ENCODE peak calls at places on chromosome 15, in seven cellular contexts. B is psoas muscle; E is left ventricle myocardium inferior; H is CD8-positive, alpha-beta T cell; O is MM.1S; P is pancreas; W is H1. V is an unnamed sample. For H3K4me1, the result is how much of the 10 kb centered on the place peaks cover.

GRCh38 chr15:41501961-41502786 is 8.5 kb downstream of the ITPKA start:
- DNase-seq in W (no peak), B (no peak), O (no peak), P (no peak), H (no peak), E (no peak), V (no peak)

GRCh38 chr15:101530224-101530958 is 40.9 kb upstream of the PCSK6 start:
- DNase-seq in W (no peak), O (no peak), E (no peak), H (no peak), P (no peak), B (no peak), V (no peak)

GRCh38 chr15:75704618-75705017 is 8.0 kb downstream of the CSPG4 start:
- DNase-seq in W (no peak), E (no peak), O (no peak), B (no peak), P (no peak), H (no peak), V (no peak)

GRCh38 chr15:77629070-77630030 is 3.4 kb downstream of the LINGO1 start:
- DNase-seq in W (no peak), H (no peak), P (no peak), O (no peak), B (no peak), E (no peak), V (no peak)

GRCh38 chr15:60889006-60889405 is 340.1 kb downstream of the RORA start:
- DNase-seq in O (no peak), B (no peak), H (no peak), P (no peak), W (no peak), E (no peak), V (no peak)

GRCh38 chr15:47678047-47678446 is 39.3 kb upstream of the SEMA6D start:
- DNase-seq in O (no peak), B (no peak), W (no peak), E (no peak), H (no peak), P (no peak), V (no peak)

GRCh38 chr15:41512512-41513281 is 930 bp downstream of the LTK start:
- DNase-seq in H (no peak), B (no peak), E (no peak), W (no peak), P (no peak), O (no peak), V (no peak)

GRCh38 chr15:82742134-82742533 is 32.5 kb upstream of the AP3B2 start:
- DNase-seq in E (no peak), O (no peak), H (no peak), B (no peak), P (no peak), W (no peak), V (no peak)

GRCh38 chr15:89673162-89673506 is 6.0 kb downstream of the PLIN1 start:
- DNase-seq in H (no peak), P (no peak), O (peak), B (no peak), E (no peak), W (no peak), V (no peak)

DNA sequence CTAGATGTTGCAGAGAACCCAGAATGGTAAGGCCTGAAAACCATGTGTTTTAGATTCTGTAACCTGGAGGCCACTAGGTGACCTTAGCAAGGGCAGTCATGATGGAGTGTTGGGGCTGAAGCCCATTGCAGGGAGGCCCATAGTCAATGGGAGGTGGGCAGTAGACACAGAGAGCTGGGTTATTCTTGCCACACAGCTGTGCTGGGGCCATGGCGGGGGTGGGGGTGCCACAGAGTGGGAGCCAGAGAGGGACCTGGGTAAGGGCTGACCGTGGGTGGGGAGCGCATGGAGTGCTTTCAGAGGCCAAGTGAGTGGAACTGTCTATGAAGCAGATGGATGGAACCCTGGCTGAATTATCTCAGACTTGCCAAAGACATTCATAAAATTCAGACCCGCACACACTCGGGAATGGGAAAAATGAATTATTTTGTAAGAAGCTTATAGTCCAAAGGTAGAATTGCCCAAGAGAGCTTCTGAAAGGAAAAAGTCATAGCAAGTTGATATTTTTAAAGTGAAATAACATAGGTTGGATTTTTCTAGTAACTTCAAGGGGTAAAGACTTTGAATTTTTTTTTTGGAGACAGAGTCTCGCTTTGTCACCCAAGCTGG is 53.9 kb downstream of the SMAD3 start:
- DNase-seq in O (no peak), E (no peak), W (no peak), P (no peak), H (no peak), B (no peak), V (no peak)
- H3K4me1 ChIP-seq in O (under half), E (half or more), W (under half), P (under half), H (half or more), B (half or more), V (half or more)

DNA sequence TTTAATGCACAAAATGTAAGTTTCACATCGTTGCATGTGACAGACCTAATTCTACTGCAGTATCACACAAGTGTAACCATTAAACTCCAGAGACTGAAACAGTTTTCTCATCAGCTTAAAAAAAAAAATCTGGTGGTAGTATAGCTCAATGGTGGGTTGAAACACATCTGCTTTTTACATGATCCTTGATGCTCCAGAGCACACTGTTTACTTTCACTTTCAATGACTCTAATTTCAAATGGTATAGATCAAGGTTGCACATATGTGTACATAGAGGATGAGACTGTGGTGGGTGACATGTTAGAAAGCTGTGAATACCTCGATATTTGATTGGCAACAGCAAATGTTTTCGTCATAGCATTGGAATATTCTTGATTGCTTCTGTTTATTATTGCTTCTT is 22.4 kb downstream of the MCTP2 start:
- DNase-seq in W (no peak), B (no peak), P (no peak), O (peak), H (no peak), E (no peak), V (no peak)
- H3K4me1 ChIP-seq in W (under half), B (under half), P (under half), O (under half), H (under half), E (under half), V (under half)

GRCh38 chr15:84988909-84989644 is 7.4 kb downstream of the PDE8A start:
- DNase-seq in W (no peak), O (no peak), B (no peak), H (no peak), P (no peak), E (no peak), V (no peak)
- H3K4me1 ChIP-seq in W (under half), O (under half), B (under half), H (under half), P (under half), E (half or more), V (under half)

GRCh38 chr15:59321000-59321689 is 51.5 kb downstream of the MYO1E start:
- DNase-seq in W (no peak), H (no peak), O (no peak), P (no peak), E (no peak), B (no peak), V (no peak)
- H3K4me1 ChIP-seq in W (under half), H (under half), O (under half), P (under half), E (under half), B (under half), V (under half)

GRCh38 chr15:71336671-71337070 is 221.4 kb downstream of the THSD4 start:
- DNase-seq in W (no peak), E (no peak), B (no peak), P (no peak), O (no peak), H (no peak), V (no peak)

GRCh38 chr15:71334434-71334833 is 219.2 kb downstream of the THSD4 start:
- DNase-seq in B (no peak), O (no peak), W (no peak), E (no peak), H (no peak), P (no peak), V (no peak)

GRCh38 chr15:71335591-71335990 is 220.3 kb downstream of the THSD4 start:
- DNase-seq in H (no peak), O (no peak), W (no peak), P (no peak), E (no peak), B (no peak), V (no peak)

GRCh38 chr15:71333839-71334238 is 218.6 kb downstream of the THSD4 start:
- DNase-seq in P (no peak), W (no peak), B (no peak), H (no peak), O (no peak), E (no peak), V (no peak)

GRCh38 chr15:71334874-71335273 is 219.6 kb downstream of the THSD4 start:
- DNase-seq in E (no peak), P (no peak), H (no peak), B (no peak), O (no peak), W (no peak), V (no peak)
- H3K4me1 ChIP-seq in E (half or more), P (under half), H (under half), B (under half), O (under half), W (under half), V (under half)

DNA sequence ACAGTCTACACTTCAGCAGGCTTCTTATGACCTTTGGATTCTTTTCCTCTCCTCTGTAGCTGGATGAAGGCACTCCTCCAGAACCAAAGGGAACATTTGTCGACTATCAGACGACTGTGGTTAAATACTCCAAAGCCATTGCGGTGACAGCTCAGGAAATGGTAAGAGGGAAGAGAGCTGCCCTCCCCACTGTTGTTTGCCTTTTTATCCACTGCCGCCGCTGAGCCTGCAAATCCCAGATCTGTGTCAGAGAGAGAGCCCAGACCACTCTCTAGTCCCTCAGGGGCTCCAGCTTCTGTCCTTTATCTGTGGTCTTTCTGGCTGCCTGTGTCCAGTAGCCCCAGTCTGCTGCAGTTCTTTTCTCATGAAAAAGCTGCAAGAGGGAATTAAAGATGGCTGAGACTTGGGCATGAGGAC is 261.5 kb upstream of the TPM1 start:
- DNase-seq in P (no peak), E (no peak), W (no peak), B (no peak), H (no peak), O (no peak), V (no peak)
- H3K4me1 ChIP-seq in P (under half), E (under half), W (under half), B (under half), H (under half), O (under half), V (under half)

GRCh38 chr15:28964098-28964497 is 78.3 kb downstream of the APBA2 start:
- DNase-seq in O (no peak), B (no peak), P (no peak), E (no peak), H (no peak), W (no peak), V (no peak)
- H3K4me1 ChIP-seq in O (under half), B (under half), P (under half), E (under half), H (under half), W (under half), V (under half)